ENCODE peak calls at places on chromosomes 5 and 9, in seven cellular contexts. C is kidney, V is Caco-2, F is heart right ventricle, E is OCI-LY7, N is mucosa of descending colon, A is HCT116. I is an unnamed sample. For H3K4me1, the result is how much of the 10 kb centered on the place peaks cover.

GRCh38 chr9:70865471-70865870 is 255.9 kb downstream of the TRPM3 start:
- DNase-seq in C (no peak), V (no peak), F (no peak), E (no peak), N (no peak), A (no peak), I (no peak)

GRCh38 chr9:35164711-35165110 is 2.9 kb downstream of the UNC13B start:
- DNase-seq in C (no peak), V (no peak), F (no peak), E (no peak), N (no peak), A (no peak), I (no peak)

GRCh38 chr5:42013561-42013960 is 88.5 kb downstream of the FBXO4 start:
- DNase-seq in C (no peak), V (no peak), F (no peak), E (no peak), N (no peak), A (no peak), I (no peak)

GRCh38 chr5:169450464-169450863 is 133.1 kb upstream of the SPDL1 start:
- DNase-seq in C (no peak), V (no peak), F (no peak), E (no peak), N (no peak), A (no peak), I (no peak)

GRCh38 chr9:36924071-36924470 is 110.0 kb downstream of the PAX5 start:
- DNase-seq in C (no peak), V (peak), F (no peak), E (no peak), N (no peak), A (peak), I (no peak)

GRCh38 chr5:143551765-143552164 is 148.3 kb upstream of the NR3C1 start:
- DNase-seq in C (no peak), V (no peak), F (no peak), E (no peak), N (no peak), A (no peak), I (no peak)

GRCh38 chr5:146041180-146041789 is 64.1 kb downstream of the PLAC8L1 start:
- DNase-seq in C (no peak), V (peak), F (no peak), E (no peak), N (no peak), A (no peak), I (no peak)

GRCh38 chr9:13354733-13355132 is 75.2 kb upstream of the MPDZ start:
- DNase-seq in C (no peak), V (no peak), F (no peak), E (no peak), N (no peak), A (no peak), I (no peak)

GRCh38 chr9:124008307-124008854 is 3.2 kb upstream of the LHX2 start:
- DNase-seq in C (no peak), V (no peak), F (no peak), E (no peak), N (no peak), A (peak), I (peak)

GRCh38 chr9:86281577-86282076 is 711 bp downstream of the ISCA1 start:
- DNase-seq in C (no peak), V (no peak), F (no peak), E (no peak), N (no peak), A (no peak), I (no peak)

GRCh38 chr5:63563008-63563917 is 399.0 kb downstream of the HTR1A start:
- DNase-seq in C (peak), V (no peak), F (no peak), E (no peak), N (no peak), A (no peak), I (no peak)

GRCh38 chr5:72540759-72541438 is 33.7 kb upstream of the ZNF366 start:
- DNase-seq in C (no peak), V (no peak), F (no peak), E (no peak), N (no peak), A (no peak), I (no peak)

GRCh38 chr9:107969727-107970126 is 480.2 kb upstream of the KLF4 start:
- DNase-seq in C (no peak), V (no peak), F (no peak), E (no peak), N (no peak), A (no peak), I (no peak)

GRCh38 chr9:132997591-132997990 is 19.1 kb downstream of the GFI1B start:
- DNase-seq in C (no peak), V (peak), F (no peak), E (no peak), N (no peak), A (no peak), I (no peak)

GRCh38 chr9:97518909-97519307 is 17.4 kb downstream of the TMOD1 start:
- DNase-seq in C (peak), V (no peak), F (no peak), E (no peak), N (no peak), A (no peak), I (peak)

GRCh38 chr9:111621895-111622480 is 9.1 kb upstream of the DNAJC25 start:
- DNase-seq in C (no peak), V (peak), F (no peak), E (peak), N (no peak), A (peak), I (no peak)

GRCh38 chr5:110757118-110757729 is 18.4 kb downstream of the SLC25A46 start:
- DNase-seq in C (no peak), V (peak), F (no peak), E (peak), N (no peak), A (peak), I (no peak)

GRCh38 chr5:33594006-33594405 is 153.2 kb downstream of the TARS1 start:
- DNase-seq in C (no peak), V (no peak), F (no peak), E (no peak), N (no peak), A (no peak), I (no peak)

GRCh38 chr5:140564196-140565023 is at the start of the genes APBB3 and SLC35A4:
- DNase-seq in C (peak), V (peak), F (peak), E (peak), N (peak), A (peak), I (peak)
- H3K4me1 ChIP-seq in C (under half), V (under half), F (half or more), E (under half), N (under half), A (under half), I (under half)

GRCh38 chr5:124310453-124310852 is 436.0 kb downstream of the ZNF608 start:
- DNase-seq in C (no peak), V (no peak), F (no peak), E (no peak), N (no peak), A (no peak), I (no peak)
- TF ChIP-seq CTCF in C (no peak), V (no peak), F (no peak), E (no peak), N (no peak), A (no peak), I (no peak)

GRCh38 chr9:121067655-121068054 is 7.1 kb upstream of the CNTRL start:
- DNase-seq in C (no peak), V (no peak), F (no peak), E (no peak), N (no peak), A (no peak), I (no peak)
- H3K4me1 ChIP-seq in C (under half), V (under half), F (under half), E (half or more), N (under half), A (under half), I (under half)

GRCh38 chr9:106648799-106649198 is 214.2 kb upstream of the ZNF462 start:
- DNase-seq in C (no peak), V (peak), F (no peak), E (no peak), N (no peak), A (peak), I (no peak)
- TF ChIP-seq CTCF in C (peak), V (peak), F (peak), E (peak), N (no peak), A (no peak), I (no peak)

GRCh38 chr5:151619812-151620462 is 28.8 kb upstream of the FAT2 start:
- DNase-seq in C (no peak), V (peak), F (no peak), E (no peak), N (no peak), A (no peak), I (no peak)

GRCh38 chr5:151617383-151617840 is 26.3 kb upstream of the FAT2 start:
- DNase-seq in C (no peak), V (no peak), F (no peak), E (no peak), N (no peak), A (no peak), I (no peak)

GRCh38 chr5:151620463-151620844 is 29.3 kb upstream of the FAT2 start:
- DNase-seq in C (no peak), V (no peak), F (no peak), E (no peak), N (no peak), A (no peak), I (no peak)

GRCh38 chr5:151618907-151619306 is 27.8 kb upstream of the FAT2 start:
- DNase-seq in C (no peak), V (no peak), F (no peak), E (no peak), N (no peak), A (peak), I (no peak)

DNA sequence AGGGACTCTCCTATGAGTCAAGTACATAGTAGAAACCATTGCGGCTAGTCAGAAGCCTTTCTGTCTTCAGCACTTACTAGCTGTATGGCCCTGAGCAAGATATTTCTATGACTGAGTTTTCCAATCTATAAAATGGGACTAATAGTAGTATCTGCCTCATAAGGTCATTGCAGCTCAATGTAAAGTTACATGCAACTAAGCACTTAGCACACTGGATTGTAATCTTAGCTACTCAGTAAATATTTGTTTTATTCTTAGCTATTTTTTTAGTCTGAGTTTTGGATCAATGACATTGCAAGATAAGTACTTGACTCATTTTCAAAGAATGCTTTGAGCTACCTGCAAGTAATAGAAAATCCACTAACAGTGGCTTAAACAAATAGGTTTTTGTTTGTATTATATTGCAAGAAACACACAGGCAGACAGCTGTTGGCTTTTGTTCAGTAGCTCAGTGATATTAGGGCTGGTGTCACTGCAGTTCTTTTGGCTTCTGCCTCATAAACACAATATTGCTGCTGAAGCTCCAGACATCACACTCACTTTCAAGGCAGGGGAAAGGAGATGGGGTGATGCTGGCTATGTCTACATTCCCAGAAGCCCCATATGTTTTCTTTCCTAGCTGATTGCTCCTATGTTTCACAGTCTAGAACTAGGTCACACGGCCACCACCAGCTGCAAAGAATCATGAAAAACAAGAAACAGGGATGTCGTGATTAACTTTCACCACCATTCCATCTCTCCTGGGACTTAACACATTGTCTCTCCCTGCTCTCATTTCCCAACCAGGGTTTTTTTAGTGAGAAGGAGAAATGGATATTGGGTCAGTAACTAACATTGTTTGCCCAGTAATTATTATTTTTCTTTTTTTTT is 26.9 kb upstream of the FAT2 start:
- DNase-seq in C (no peak), V (peak), F (no peak), E (no peak), N (no peak), A (peak), I (no peak)
- H3K4me1 ChIP-seq in C (under half), V (under half), F (under half), E (under half), N (under half), A (under half), I (under half)

DNA sequence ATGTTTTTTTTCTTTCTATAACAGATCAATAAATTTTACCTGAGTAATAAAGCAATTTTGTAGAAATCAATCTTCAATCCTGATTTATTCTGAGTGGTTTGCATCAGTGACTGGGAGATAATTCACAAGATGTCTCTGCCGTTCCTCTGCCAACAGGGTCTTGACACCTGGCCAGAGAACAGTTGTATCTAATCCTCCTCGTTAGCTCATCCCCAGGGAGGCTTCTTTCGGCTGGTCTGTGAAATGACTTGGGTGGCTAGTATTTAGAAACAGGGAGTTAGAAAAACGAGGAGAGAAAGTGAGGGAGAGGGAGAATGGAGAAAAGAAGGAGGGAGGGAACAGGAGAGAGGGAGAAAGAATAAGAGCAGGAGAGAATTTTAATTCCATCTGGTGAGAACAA is 600.3 kb upstream of the TLE4 start:
- DNase-seq in C (no peak), V (no peak), F (no peak), E (no peak), N (no peak), A (no peak), I (no peak)
- TF ChIP-seq CTCF in C (no peak), V (no peak), F (no peak), E (no peak), N (no peak), A (no peak), I (no peak)